ENCODE peak calls at places on chromosome 16, in five cellular contexts. Y, H, U, S and Z are unnamed samples.

GRCh38 chr16:7227193-7227825 is 105.3 kb upstream of the RBFOX1 start:
- DNase-seq in Y (no peak), H (no peak), U (no peak), S (no peak), Z (no peak)

GRCh38 chr16:68529931-68530667 is 9.0 kb upstream of the ZFP90 start:
- DNase-seq in Y (peak; percentile 88), H (peak; percentile 85), U (peak; percentile 51), S (peak; percentile 83), Z (peak; percentile 77)

GRCh38 chr16:28538733-28539596 is at the start of gene NUPR1:
- DNase-seq in Y (peak; percentile 96), H (no peak), U (no peak), S (no peak), Z (no peak)

GRCh38 chr16:67632415-67633172 is 12.3 kb upstream of the CARMIL2 start:
- DNase-seq in Y (no peak), H (no peak), U (no peak), S (no peak), Z (no peak)

GRCh38 chr16:51685498-51685897 is 534.4 kb upstream of the SALL1 start:
- DNase-seq in Y (no peak), H (no peak), U (no peak), S (no peak), Z (no peak)

GRCh38 chr16:12735805-12736204 is 67.9 kb downstream of the CPPED1 start:
- DNase-seq in Y (no peak), H (no peak), U (no peak), S (no peak), Z (no peak)

GRCh38 chr16:10518479-10519041 is 61.8 kb downstream of the EMP2 start:
- DNase-seq in Y (no peak), H (no peak), U (no peak), S (no peak), Z (no peak)

GRCh38 chr16:56947604-56947995 is 14.2 kb upstream of the CETP start:
- DNase-seq in Y (no peak), H (no peak), U (no peak), S (no peak), Z (no peak)

GRCh38 chr16:73062640-73063283 is 14.8 kb upstream of the ZFHX3 start:
- DNase-seq in Y (no peak), H (no peak), U (no peak), S (no peak), Z (no peak)

GRCh38 chr16:67814567-67814966 is 7.9 kb downstream of the TSNAXIP1 start:
- DNase-seq in Y (no peak), H (no peak), U (no peak), S (no peak), Z (no peak)

GRCh38 chr16:2691491-2692248 is 9.3 kb downstream of the KCTD5 start:
- DNase-seq in Y (no peak), H (no peak), U (no peak), S (no peak), Z (no peak)

GRCh38 chr16:84883301-84883700 is 63.5 kb downstream of the CRISPLD2 start:
- DNase-seq in Y (peak; percentile 22), H (no peak), U (no peak), S (no peak), Z (no peak)

GRCh38 chr16:87342978-87343752 is 26.0 kb upstream of the C16orf95 start:
- DNase-seq in Y (no peak), H (no peak), U (no peak), S (no peak), Z (no peak)

GRCh38 chr16:89420204-89420603 is 70.2 kb downstream of the ANKRD11 start:
- DNase-seq in Y (no peak), H (no peak), U (no peak), S (no peak), Z (no peak)

GRCh38 chr16:81035398-81035974 is at the start of gene ATMIN:
- DNase-seq in Y (peak; percentile 90), H (peak; percentile 92), U (no peak), S (peak; percentile 81), Z (peak; percentile 94)

GRCh38 chr16:30741461-30741914 is 6.7 kb upstream of the PHKG2 start:
- DNase-seq in Y (peak; percentile 66), H (no peak), U (no peak), S (no peak), Z (no peak)

GRCh38 chr16:71524566-71525553 is 1.4 kb upstream of the CHST4 start:
- DNase-seq in Y (no peak), H (no peak), U (no peak), S (no peak), Z (no peak)

GRCh38 chr16:67846320-67847063 is at the start of gene NUTF2:
- DNase-seq in Y (peak; percentile 96), H (peak; percentile 95), U (peak; percentile 70), S (peak; percentile 91), Z (peak; percentile 91)

GRCh38 chr16:74730049-74730683 is 29.5 kb upstream of the MLKL start:
- DNase-seq in Y (peak; percentile 73), H (no peak), U (no peak), S (no peak), Z (no peak)

GRCh38 chr16:84947022-84947421 is 64.3 kb downstream of the ZDHHC7 start:
- DNase-seq in Y (no peak), H (no peak), U (no peak), S (no peak), Z (no peak)

GRCh38 chr16:24988137-24988535 is 27.0 kb downstream of the ARHGAP17 start:
- DNase-seq in Y (no peak), H (no peak), U (no peak), S (no peak), Z (no peak)